ENCODE peak calls at places on chromosomes 16 and 17, in eight cellular contexts. One of them, this sample, is unnamed.

GRCh38 chr17:81404557-81405165 is 9.4 kb downstream of the BAHCC1 start:
- DNase-seq in SK-N-DZ: peak
- DNase-seq in T1000: no peak
- DNase-seq in astrocyte of the spinal cord: no peak
- DNase-seq in NCI-H2029: no peak
- DNase-seq in activated naive CD4-positive, alpha-beta T cell treated with anti-CD3 and anti-CD28 coated beads, Interleukin-2, amount 50 U/mL, for 16 hours: no peak
- DNase-seq in endothelial cell: no peak
- DNase-seq in stimulated activated CD4-positive, alpha-beta T cell treated with anti-CD3 and anti-CD28 coated beads, Interleukin-1b, Interleukin-23, amount 100 ng/mL, for 1 hour: no peak
- DNase-seq in this sample: no peak

GRCh38 chr17:68602267-68602644 is 1.1 kb upstream of the FAM20A start:
- DNase-seq in SK-N-DZ: no peak
- DNase-seq in T1000: no peak
- DNase-seq in astrocyte of the spinal cord: no peak
- DNase-seq in NCI-H2029: no peak
- DNase-seq in activated naive CD4-positive, alpha-beta T cell treated with anti-CD3 and anti-CD28 coated beads, Interleukin-2, amount 50 U/mL, for 16 hours: no peak
- DNase-seq in endothelial cell: no peak
- DNase-seq in stimulated activated CD4-positive, alpha-beta T cell treated with anti-CD3 and anti-CD28 coated beads, Interleukin-1b, Interleukin-23, amount 100 ng/mL, for 1 hour: no peak
- DNase-seq in this sample: no peak

GRCh38 chr17:30554839-30555751 is 77.9 kb downstream of the GOSR1 start:
- DNase-seq in SK-N-DZ: peak
- DNase-seq in T1000: no peak
- DNase-seq in astrocyte of the spinal cord: no peak
- DNase-seq in NCI-H2029: no peak
- DNase-seq in activated naive CD4-positive, alpha-beta T cell treated with anti-CD3 and anti-CD28 coated beads, Interleukin-2, amount 50 U/mL, for 16 hours: no peak
- DNase-seq in endothelial cell: peak
- DNase-seq in stimulated activated CD4-positive, alpha-beta T cell treated with anti-CD3 and anti-CD28 coated beads, Interleukin-1b, Interleukin-23, amount 100 ng/mL, for 1 hour: no peak
- DNase-seq in this sample: peak

GRCh38 chr16:67278773-67279295 is 498 bp upstream of the PLEKHG4 start:
- DNase-seq in SK-N-DZ: peak
- DNase-seq in T1000: no peak
- DNase-seq in astrocyte of the spinal cord: no peak
- DNase-seq in NCI-H2029: no peak
- DNase-seq in activated naive CD4-positive, alpha-beta T cell treated with anti-CD3 and anti-CD28 coated beads, Interleukin-2, amount 50 U/mL, for 16 hours: peak
- DNase-seq in endothelial cell: no peak
- DNase-seq in stimulated activated CD4-positive, alpha-beta T cell treated with anti-CD3 and anti-CD28 coated beads, Interleukin-1b, Interleukin-23, amount 100 ng/mL, for 1 hour: no peak
- DNase-seq in this sample: no peak

GRCh38 chr17:38967290-38967738 is at the start of gene FBXO47:
- DNase-seq in SK-N-DZ: peak
- DNase-seq in T1000: peak
- DNase-seq in astrocyte of the spinal cord: peak
- DNase-seq in NCI-H2029: peak
- DNase-seq in activated naive CD4-positive, alpha-beta T cell treated with anti-CD3 and anti-CD28 coated beads, Interleukin-2, amount 50 U/mL, for 16 hours: peak
- DNase-seq in endothelial cell: peak
- DNase-seq in stimulated activated CD4-positive, alpha-beta T cell treated with anti-CD3 and anti-CD28 coated beads, Interleukin-1b, Interleukin-23, amount 100 ng/mL, for 1 hour: peak
- DNase-seq in this sample: peak

GRCh38 chr16:85720319-85720637 is 30.6 kb downstream of the C16orf74 start:
- DNase-seq in SK-N-DZ: no peak
- DNase-seq in T1000: no peak
- DNase-seq in astrocyte of the spinal cord: no peak
- DNase-seq in NCI-H2029: peak
- DNase-seq in activated naive CD4-positive, alpha-beta T cell treated with anti-CD3 and anti-CD28 coated beads, Interleukin-2, amount 50 U/mL, for 16 hours: no peak
- DNase-seq in endothelial cell: no peak
- DNase-seq in stimulated activated CD4-positive, alpha-beta T cell treated with anti-CD3 and anti-CD28 coated beads, Interleukin-1b, Interleukin-23, amount 100 ng/mL, for 1 hour: no peak
- DNase-seq in this sample: no peak

GRCh38 chr16:67872631-67873434 is at the start of gene EDC4:
- DNase-seq in SK-N-DZ: peak
- DNase-seq in T1000: peak
- DNase-seq in astrocyte of the spinal cord: peak
- DNase-seq in NCI-H2029: peak
- DNase-seq in activated naive CD4-positive, alpha-beta T cell treated with anti-CD3 and anti-CD28 coated beads, Interleukin-2, amount 50 U/mL, for 16 hours: peak
- DNase-seq in endothelial cell: peak
- DNase-seq in stimulated activated CD4-positive, alpha-beta T cell treated with anti-CD3 and anti-CD28 coated beads, Interleukin-1b, Interleukin-23, amount 100 ng/mL, for 1 hour: peak
- DNase-seq in this sample: peak

GRCh38 chr16:85689285-85689949 is 663 bp upstream of the GINS2 start:
- DNase-seq in SK-N-DZ: no peak
- DNase-seq in T1000: no peak
- DNase-seq in astrocyte of the spinal cord: peak
- DNase-seq in NCI-H2029: no peak
- DNase-seq in activated naive CD4-positive, alpha-beta T cell treated with anti-CD3 and anti-CD28 coated beads, Interleukin-2, amount 50 U/mL, for 16 hours: no peak
- DNase-seq in endothelial cell: no peak
- DNase-seq in stimulated activated CD4-positive, alpha-beta T cell treated with anti-CD3 and anti-CD28 coated beads, Interleukin-1b, Interleukin-23, amount 100 ng/mL, for 1 hour: no peak
- DNase-seq in this sample: no peak

GRCh38 chr17:15999974-16000827 is 577 bp downstream of the TTC19 start:
- DNase-seq in SK-N-DZ: peak
- DNase-seq in T1000: no peak
- DNase-seq in astrocyte of the spinal cord: peak
- DNase-seq in NCI-H2029: no peak
- DNase-seq in activated naive CD4-positive, alpha-beta T cell treated with anti-CD3 and anti-CD28 coated beads, Interleukin-2, amount 50 U/mL, for 16 hours: no peak
- DNase-seq in endothelial cell: peak
- DNase-seq in stimulated activated CD4-positive, alpha-beta T cell treated with anti-CD3 and anti-CD28 coated beads, Interleukin-1b, Interleukin-23, amount 100 ng/mL, for 1 hour: no peak
- DNase-seq in this sample: no peak

GRCh38 chr16:85878875-85879274 is 20.1 kb upstream of the IRF8 start:
- DNase-seq in SK-N-DZ: no peak
- DNase-seq in T1000: no peak
- DNase-seq in astrocyte of the spinal cord: peak
- DNase-seq in NCI-H2029: no peak
- DNase-seq in activated naive CD4-positive, alpha-beta T cell treated with anti-CD3 and anti-CD28 coated beads, Interleukin-2, amount 50 U/mL, for 16 hours: no peak
- DNase-seq in endothelial cell: peak
- DNase-seq in stimulated activated CD4-positive, alpha-beta T cell treated with anti-CD3 and anti-CD28 coated beads, Interleukin-1b, Interleukin-23, amount 100 ng/mL, for 1 hour: no peak
- DNase-seq in this sample: no peak

GRCh38 chr17:8629371-8630226 is 926 bp downstream of the MYH10 start:
- DNase-seq in SK-N-DZ: peak
- DNase-seq in T1000: no peak
- DNase-seq in astrocyte of the spinal cord: peak
- DNase-seq in NCI-H2029: no peak
- DNase-seq in activated naive CD4-positive, alpha-beta T cell treated with anti-CD3 and anti-CD28 coated beads, Interleukin-2, amount 50 U/mL, for 16 hours: peak
- DNase-seq in endothelial cell: peak
- DNase-seq in stimulated activated CD4-positive, alpha-beta T cell treated with anti-CD3 and anti-CD28 coated beads, Interleukin-1b, Interleukin-23, amount 100 ng/mL, for 1 hour: no peak
- DNase-seq in this sample: peak

GRCh38 chr16:726438-727290 is at the start of the genes CCDC78 and HAGHL:
- DNase-seq in SK-N-DZ: no peak
- DNase-seq in T1000: peak
- DNase-seq in astrocyte of the spinal cord: peak
- DNase-seq in NCI-H2029: no peak
- DNase-seq in activated naive CD4-positive, alpha-beta T cell treated with anti-CD3 and anti-CD28 coated beads, Interleukin-2, amount 50 U/mL, for 16 hours: peak
- DNase-seq in endothelial cell: no peak
- DNase-seq in stimulated activated CD4-positive, alpha-beta T cell treated with anti-CD3 and anti-CD28 coated beads, Interleukin-1b, Interleukin-23, amount 100 ng/mL, for 1 hour: peak
- DNase-seq in this sample: peak

GRCh38 chr16:14307623-14308356 is 236.7 kb downstream of the MRTFB start:
- DNase-seq in SK-N-DZ: no peak
- DNase-seq in T1000: no peak
- DNase-seq in astrocyte of the spinal cord: no peak
- DNase-seq in NCI-H2029: no peak
- DNase-seq in activated naive CD4-positive, alpha-beta T cell treated with anti-CD3 and anti-CD28 coated beads, Interleukin-2, amount 50 U/mL, for 16 hours: no peak
- DNase-seq in endothelial cell: no peak
- DNase-seq in stimulated activated CD4-positive, alpha-beta T cell treated with anti-CD3 and anti-CD28 coated beads, Interleukin-1b, Interleukin-23, amount 100 ng/mL, for 1 hour: no peak
- DNase-seq in this sample: no peak

GRCh38 chr17:17900615-17901520 is 64.1 kb upstream of the SREBF1 start:
- DNase-seq in SK-N-DZ: no peak
- DNase-seq in T1000: peak
- DNase-seq in astrocyte of the spinal cord: peak
- DNase-seq in NCI-H2029: peak
- DNase-seq in activated naive CD4-positive, alpha-beta T cell treated with anti-CD3 and anti-CD28 coated beads, Interleukin-2, amount 50 U/mL, for 16 hours: no peak
- DNase-seq in endothelial cell: no peak
- DNase-seq in stimulated activated CD4-positive, alpha-beta T cell treated with anti-CD3 and anti-CD28 coated beads, Interleukin-1b, Interleukin-23, amount 100 ng/mL, for 1 hour: no peak
- DNase-seq in this sample: no peak

GRCh38 chr17:82065193-82065637 is 389 bp downstream of the DUS1L start:
- DNase-seq in SK-N-DZ: no peak
- DNase-seq in T1000: no peak
- DNase-seq in astrocyte of the spinal cord: peak
- DNase-seq in NCI-H2029: no peak
- DNase-seq in activated naive CD4-positive, alpha-beta T cell treated with anti-CD3 and anti-CD28 coated beads, Interleukin-2, amount 50 U/mL, for 16 hours: peak
- DNase-seq in endothelial cell: peak
- DNase-seq in stimulated activated CD4-positive, alpha-beta T cell treated with anti-CD3 and anti-CD28 coated beads, Interleukin-1b, Interleukin-23, amount 100 ng/mL, for 1 hour: no peak
- DNase-seq in this sample: no peak

GRCh38 chr16:56983211-56983751 is 6.1 kb upstream of the NLRC5 start:
- DNase-seq in SK-N-DZ: no peak
- DNase-seq in T1000: no peak
- DNase-seq in astrocyte of the spinal cord: no peak
- DNase-seq in NCI-H2029: no peak
- DNase-seq in activated naive CD4-positive, alpha-beta T cell treated with anti-CD3 and anti-CD28 coated beads, Interleukin-2, amount 50 U/mL, for 16 hours: no peak
- DNase-seq in endothelial cell: no peak
- DNase-seq in stimulated activated CD4-positive, alpha-beta T cell treated with anti-CD3 and anti-CD28 coated beads, Interleukin-1b, Interleukin-23, amount 100 ng/mL, for 1 hour: no peak
- DNase-seq in this sample: no peak

GRCh38 chr17:2965621-2966275 is 97.7 kb downstream of the OR1D5 start:
- DNase-seq in SK-N-DZ: no peak
- DNase-seq in T1000: peak
- DNase-seq in astrocyte of the spinal cord: peak
- DNase-seq in NCI-H2029: no peak
- DNase-seq in activated naive CD4-positive, alpha-beta T cell treated with anti-CD3 and anti-CD28 coated beads, Interleukin-2, amount 50 U/mL, for 16 hours: no peak
- DNase-seq in endothelial cell: no peak
- DNase-seq in stimulated activated CD4-positive, alpha-beta T cell treated with anti-CD3 and anti-CD28 coated beads, Interleukin-1b, Interleukin-23, amount 100 ng/mL, for 1 hour: no peak
- DNase-seq in this sample: no peak

GRCh38 chr17:40095944-40096791 is 4.2 kb downstream of the NR1D1 start:
- DNase-seq in SK-N-DZ: no peak
- DNase-seq in T1000: no peak
- DNase-seq in astrocyte of the spinal cord: no peak
- DNase-seq in NCI-H2029: no peak
- DNase-seq in activated naive CD4-positive, alpha-beta T cell treated with anti-CD3 and anti-CD28 coated beads, Interleukin-2, amount 50 U/mL, for 16 hours: peak
- DNase-seq in endothelial cell: no peak
- DNase-seq in stimulated activated CD4-positive, alpha-beta T cell treated with anti-CD3 and anti-CD28 coated beads, Interleukin-1b, Interleukin-23, amount 100 ng/mL, for 1 hour: peak
- DNase-seq in this sample: peak

This sample was measured in upper lobe of left lung.